ENCODE peak calls at places on chromosomes 12 and 14, in four cellular contexts. One of them, this sample, is unnamed.

GRCh38 chr14:77459072-77459723 is 1.3 kb downstream of the AHSA1 start:
- DNase-seq in AG04449: peak
- DNase-seq in Right ventricle myocardium superior: no peak
- DNase-seq in AG20443: peak
- DNase-seq in this sample: peak

GRCh38 chr12:42868291-42868690 is 278.7 kb upstream of the PRICKLE1 start:
- DNase-seq in AG04449: no peak
- DNase-seq in Right ventricle myocardium superior: no peak
- DNase-seq in AG20443: no peak
- DNase-seq in this sample: no peak

GRCh38 chr12:106074706-106075392 is 63.9 kb downstream of the NUAK1 start:
- DNase-seq in Right ventricle myocardium superior: no peak
- DNase-seq in AG20443: peak
- DNase-seq in AG04449: no peak
- DNase-seq in this sample: no peak

GRCh38 chr12:55727643-55728184 is 1.1 kb downstream of the CD63 start:
- DNase-seq in Right ventricle myocardium superior: peak
- DNase-seq in AG04449: no peak
- DNase-seq in AG20443: no peak
- DNase-seq in this sample: no peak

GRCh38 chr14:103228076-103228806 is 105.0 kb downstream of the TNFAIP2 start:
- DNase-seq in Right ventricle myocardium superior: no peak
- DNase-seq in AG04449: no peak
- DNase-seq in AG20443: no peak
- DNase-seq in this sample: no peak

GRCh38 chr14:63766616-63767015 is 38.8 kb upstream of the SGPP1 start:
- DNase-seq in Right ventricle myocardium superior: no peak
- DNase-seq in AG20443: no peak
- DNase-seq in AG04449: no peak
- DNase-seq in this sample: no peak

GRCh38 chr12:125633686-125634085 is 568.5 kb downstream of the AACS start:
- DNase-seq in AG20443: no peak
- DNase-seq in Right ventricle myocardium superior: no peak
- DNase-seq in AG04449: no peak
- DNase-seq in this sample: no peak

GRCh38 chr14:103021817-103022668 is 35.3 kb downstream of the CDC42BPB start:
- DNase-seq in AG04449: no peak
- DNase-seq in Right ventricle myocardium superior: no peak
- DNase-seq in AG20443: peak
- DNase-seq in this sample: no peak

GRCh38 chr14:89654998-89655397 is 238.0 kb upstream of the FOXN3 start:
- DNase-seq in Right ventricle myocardium superior: no peak
- DNase-seq in AG20443: no peak
- DNase-seq in AG04449: no peak
- DNase-seq in this sample: no peak

GRCh38 chr14:37889087-37889486 is 293.7 kb downstream of the TTC6 start:
- DNase-seq in AG20443: no peak
- DNase-seq in AG04449: no peak
- DNase-seq in Right ventricle myocardium superior: peak
- DNase-seq in this sample: no peak

GRCh38 chr12:29234965-29235364 is 85.9 kb downstream of the FAR2 start:
- DNase-seq in AG04449: no peak
- DNase-seq in Right ventricle myocardium superior: no peak
- DNase-seq in AG20443: no peak
- DNase-seq in this sample: no peak

GRCh38 chr12:52745554-52745953 is 31.6 kb downstream of the KRT76 start:
- DNase-seq in AG20443: no peak
- DNase-seq in Right ventricle myocardium superior: no peak
- DNase-seq in AG04449: no peak
- DNase-seq in this sample: no peak

GRCh38 chr14:24366664-24367505 is 1.1 kb upstream of the NFATC4 start:
- DNase-seq in Right ventricle myocardium superior: peak
- DNase-seq in AG20443: peak
- DNase-seq in AG04449: peak
- DNase-seq in this sample: peak

GRCh38 chr12:120079352-120080042 is 37.1 kb downstream of the RAB35 start:
- DNase-seq in AG04449: no peak
- DNase-seq in Right ventricle myocardium superior: no peak
- DNase-seq in AG20443: no peak
- DNase-seq in this sample: no peak

GRCh38 chr12:105226219-105226618 is 9.8 kb downstream of the APPL2 start:
- DNase-seq in Right ventricle myocardium superior: peak
- DNase-seq in AG20443: peak
- DNase-seq in AG04449: peak
- DNase-seq in this sample: peak

GRCh38 chr12:88035907-88036289 is 6.7 kb upstream of the C12orf50 start:
- DNase-seq in Right ventricle myocardium superior: no peak
- DNase-seq in AG04449: no peak
- DNase-seq in AG20443: no peak
- DNase-seq in this sample: no peak

GRCh38 chr12:132545955-132546354 is 56.0 kb downstream of the FBRSL1 start:
- DNase-seq in AG04449: no peak
- DNase-seq in Right ventricle myocardium superior: no peak
- DNase-seq in AG20443: no peak
- DNase-seq in this sample: no peak

GRCh38 chr14:89616425-89617141 is 199.6 kb upstream of the FOXN3 start:
- DNase-seq in AG04449: no peak
- DNase-seq in Right ventricle myocardium superior: no peak
- DNase-seq in AG20443: peak
- DNase-seq in this sample: no peak

GRCh38 chr12:41151789-41152188 is 36.3 kb upstream of the PDZRN4 start:
- DNase-seq in AG20443: no peak
- DNase-seq in AG04449: no peak
- DNase-seq in Right ventricle myocardium superior: no peak
- DNase-seq in this sample: no peak

This sample was measured in stromal cell of bone marrow.